ENCODE peak calls at places on chromosomes 12 and 14, in four cellular contexts. E is CD8-positive, alpha-beta T cell; S is Kasumi-1; N is WTC11. C is an unnamed sample.

GRCh38 chr12:19482036-19482435 is 42.7 kb downstream of the AEBP2 start:
- DNase-seq in E (no peak), S (no peak), N (no peak), C (no peak)

GRCh38 chr14:26137161-26137560 is 460.7 kb downstream of the NOVA1 start:
- DNase-seq in N (peak; percentile 21), E (no peak), S (no peak), C (no peak)

GRCh38 chr14:64440494-64440893 is 24.8 kb upstream of the AKAP5 start:
- DNase-seq in N (no peak), E (no peak), S (no peak), C (no peak)

GRCh38 chr14:35189422-35189821 is 67.1 kb downstream of the PRORP start:
- DNase-seq in E (no peak), S (no peak), N (no peak), C (no peak)

GRCh38 chr12:113061061-113061694 is 4.6 kb downstream of the DTX1 start:
- DNase-seq in N (no peak), S (no peak), E (no peak), C (no peak)

GRCh38 chr14:36054353-36055051 is 122.0 kb downstream of the PTCSC3 start:
- DNase-seq in N (no peak), E (no peak), S (no peak), C (no peak)

GRCh38 chr12:100993916-100994315 is 199.3 kb downstream of the ANO4 start:
- DNase-seq in S (no peak), E (no peak), N (no peak), C (no peak)

GRCh38 chr14:60161176-60162107 is 3.8 kb downstream of the DHRS7 start:
- DNase-seq in S (no peak), E (no peak), N (no peak), C (no peak)

GRCh38 chr14:104384776-104385071 is 194.8 kb upstream of the C14orf180 start:
- DNase-seq in E (no peak), N (no peak), S (no peak), C (peak; percentile 43)

GRCh38 chr14:21631084-21631483 is 3.7 kb downstream of the OR10G2 start:
- DNase-seq in S (no peak), N (no peak), E (no peak), C (no peak)

GRCh38 chr14:22282429-22282828 is 306.6 kb downstream of the DAD1 start:
- DNase-seq in N (no peak), E (no peak), S (peak; percentile 57), C (no peak)

GRCh38 chr12:8675471-8676083 is 13.0 kb upstream of the MFAP5 start:
- DNase-seq in N (no peak), S (peak; percentile 29), E (no peak), C (no peak)

GRCh38 chr12:19181666-19182426 is 52.3 kb downstream of the PLEKHA5 start:
- DNase-seq in E (no peak), N (no peak), S (peak; percentile 35), C (no peak)

GRCh38 chr14:100629696-100630095 is 42.5 kb upstream of the BEGAIN start:
- DNase-seq in N (no peak), E (no peak), S (no peak), C (no peak)

GRCh38 chr14:60648934-60649814 is at the start of gene SIX1:
- DNase-seq in E (no peak), N (peak; percentile 91), S (peak; percentile 36), C (no peak)

GRCh38 chr12:2495452-2496112 is 299.2 kb upstream of the FKBP4 start:
- DNase-seq in E (no peak), N (no peak), S (no peak), C (peak; percentile 67)

GRCh38 chr12:123085730-123086487 is 65.0 kb downstream of the PITPNM2 start:
- DNase-seq in S (no peak), N (no peak), E (no peak), C (no peak)

GRCh38 chr12:68733661-68734071 is 12.3 kb upstream of the SLC35E3 start:
- DNase-seq in E (no peak), N (no peak), S (no peak), C (no peak)

GRCh38 chr12:119528241-119528640 is 65.3 kb upstream of the TMEM233 start:
- DNase-seq in E (no peak), S (peak; percentile 52), N (no peak), C (no peak)

GRCh38 chr12:105083551-105084105 is 630 bp downstream of the ALDH1L2 start:
- DNase-seq in S (peak; percentile 62), E (no peak), N (peak; percentile 32), C (no peak)

GRCh38 chr12:49703647-49704137 is 3.5 kb downstream of the FMNL3 start:
- DNase-seq in N (no peak), E (peak; percentile 32), S (peak; percentile 13), C (no peak)

GRCh38 chr12:121224591-121224990 is 14.7 kb downstream of the P2RX4 start:
- DNase-seq in N (no peak), S (peak; percentile 49), E (peak; percentile 57), C (no peak)

GRCh38 chr14:24260026-24260779 is 2.8 kb downstream of the TGM1 start:
- DNase-seq in N (no peak), S (no peak), E (no peak), C (no peak)

GRCh38 chr14:91693342-91693741 is 38.5 kb downstream of the CATSPERB start:
- DNase-seq in E (no peak), N (no peak), S (no peak), C (no peak)

GRCh38 chr14:24982472-24983155 is 67.3 kb downstream of the STXBP6 start:
- DNase-seq in S (no peak), N (no peak), E (no peak), C (no peak)

GRCh38 chr12:3872800-3873636 is at the start of gene PARP11:
- DNase-seq in E (peak; percentile 99), S (peak; percentile 87), N (peak; percentile 95), C (peak; percentile 99)

GRCh38 chr12:116954700-116955381 is 44.1 kb downstream of the FBXW8 start:
- DNase-seq in E (no peak), S (no peak), N (no peak), C (no peak)

GRCh38 chr14:20454359-20454644 is 310 bp downstream of the OSGEP start:
- DNase-seq in N (no peak), S (peak; percentile 78), E (no peak), C (no peak)

GRCh38 chr14:38039526-38039925 is 168.2 kb upstream of the SSTR1 start:
- DNase-seq in S (no peak), E (no peak), N (no peak), C (no peak)

GRCh38 chr12:56040151-56040550 is 1.6 kb upstream of the RPS26 start:
- DNase-seq in N (no peak), E (no peak), S (no peak), C (no peak)

GRCh38 chr14:27256805-27257204 is 659.0 kb upstream of the NOVA1 start:
- DNase-seq in S (no peak), N (no peak), E (no peak), C (no peak)

GRCh38 chr12:121404734-121405133 is 4.8 kb downstream of the RNF34 start:
- DNase-seq in E (no peak), S (no peak), N (no peak), C (no peak)

GRCh38 chr12:88144037-88144436 is 1.9 kb downstream of the TMTC3 start:
- DNase-seq in E (no peak), N (no peak), S (no peak), C (no peak)

GRCh38 chr12:102425109-102426009 is 55.0 kb downstream of the IGF1 start:
- DNase-seq in N (no peak), E (no peak), S (no peak), C (no peak)

GRCh38 chr12:111825509-111825908 is 16.5 kb upstream of the MAPKAPK5 start:
- DNase-seq in N (no peak), S (no peak), E (no peak), C (no peak)

GRCh38 chr12:3171195-3171591 is 94.0 kb downstream of the TSPAN9 start:
- DNase-seq in N (no peak), E (no peak), S (no peak), C (no peak)

GRCh38 chr12:56385873-56386272 is 23.2 kb upstream of the APOF start:
- DNase-seq in E (no peak), S (no peak), N (no peak), C (no peak)

C was measured in cardiac septum.